ENCODE peak calls at places on chromosomes 2 and 18, in five cellular contexts. A is lung, G is A549, D is GM06990, U is ascending aorta. I is an unnamed sample.
A peak's percentile ranks its signal among the peaks of the same experiment; 100 is the strongest.

GRCh38 chr2:2507471-2507997 is 176.5 kb upstream of the MYT1L start:
- DNase-seq in A (no peak), G (no peak), D (no peak), U (no peak), I (no peak)

GRCh38 chr2:198756166-198756565 is 701.6 kb downstream of the SATB2 start:
- DNase-seq in A (no peak), G (no peak), D (no peak), U (no peak), I (no peak)

GRCh38 chr2:46722142-46722541 is 193.5 kb downstream of the MCFD2 start:
- DNase-seq in A (no peak), G (no peak), D (no peak), U (no peak), I (no peak)

GRCh38 chr2:50863218-50863617 is 168.7 kb downstream of the NRXN1 start:
- DNase-seq in A (no peak), G (no peak), D (no peak), U (no peak), I (no peak)

GRCh38 chr2:231745303-231746038 is 35.6 kb downstream of the PDE6D start:
- DNase-seq in A (no peak), G (no peak), D (no peak), U (no peak), I (no peak)

GRCh38 chr2:236894791-236895190 is 190.9 kb upstream of the COPS8 start:
- DNase-seq in A (no peak), G (no peak), D (no peak), U (no peak), I (no peak)

GRCh38 chr18:45901654-45902210 is 65.4 kb downstream of the EPG5 start:
- DNase-seq in A (no peak), G (no peak), D (no peak), U (no peak), I (no peak)

GRCh38 chr2:48943436-48943835 is 187.9 kb upstream of the LHCGR start:
- DNase-seq in A (no peak), G (no peak), D (no peak), U (no peak), I (no peak)

GRCh38 chr18:3044931-3045698 is 32.2 kb upstream of the LPIN2 start:
- DNase-seq in A (peak; percentile 70), G (peak; percentile 61), D (no peak), U (no peak), I (no peak)

GRCh38 chr2:25478736-25479135 is 137.0 kb upstream of the DNMT3A start:
- DNase-seq in A (no peak), G (no peak), D (no peak), U (no peak), I (no peak)

GRCh38 chr2:149904352-149904751 is 316.8 kb upstream of the MMADHC start:
- DNase-seq in A (no peak), G (no peak), D (no peak), U (no peak), I (no peak)

GRCh38 chr2:174025271-174026121 is 60.3 kb upstream of the SP3 start:
- DNase-seq in A (peak; percentile 68), G (no peak), D (no peak), U (peak; percentile 88), I (no peak)

GRCh38 chr2:68387408-68388350 is 22.6 kb downstream of the PLEK start:
- DNase-seq in A (no peak), G (no peak), D (peak; percentile 76), U (no peak), I (no peak)

GRCh38 chr2:69138793-69139510 is 126.0 kb downstream of the ANTXR1 start:
- DNase-seq in A (no peak), G (peak; percentile 65), D (no peak), U (peak; percentile 83), I (peak; percentile 93)

GRCh38 chr2:84781942-84782716 is 98.8 kb downstream of the TRABD2A start:
- DNase-seq in A (peak; percentile 38), G (no peak), D (no peak), U (no peak), I (peak; percentile 66)

GRCh38 chr2:232299084-232299483 is 79.5 kb upstream of the ALPP start:
- DNase-seq in A (no peak), G (no peak), D (no peak), U (no peak), I (no peak)

GRCh38 chr2:24269270-24269669 is 91.1 kb downstream of the ITSN2 start:
- DNase-seq in A (no peak), G (peak; percentile 51), D (no peak), U (no peak), I (peak; percentile 22)

GRCh38 chr2:109463891-109464290 is 149.9 kb downstream of the SEPTIN10 start:
- DNase-seq in A (no peak), G (no peak), D (no peak), U (no peak), I (no peak)

DNA sequence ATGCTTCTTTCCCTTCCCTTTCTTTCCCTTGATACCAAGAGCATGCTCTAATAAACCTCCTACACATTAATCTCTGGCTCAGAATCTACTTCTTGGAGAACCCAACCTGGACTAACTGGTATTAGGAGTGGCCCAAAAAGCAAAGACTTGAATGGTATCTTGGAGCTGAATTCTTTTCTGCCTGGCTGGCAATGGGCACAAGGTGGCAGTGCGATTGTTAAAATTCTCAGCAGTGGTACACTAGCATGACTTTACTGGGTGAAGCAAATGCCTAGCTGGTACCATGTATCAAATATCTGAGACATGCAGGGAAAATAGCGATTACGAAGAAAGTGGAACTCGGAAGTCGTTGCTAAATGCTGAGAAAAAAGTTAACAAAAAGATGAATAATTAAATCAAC is 376.1 kb downstream of the XIRP2 start:
- DNase-seq in A (no peak), G (peak; percentile 9), D (no peak), U (no peak), I (peak; percentile 35)
- TF ChIP-seq CTCF in A (no peak), G (no peak), D (peak; percentile 13), U (peak; percentile 13), I (peak; percentile 40)

GRCh38 chr2:86074811-86075210 is 30.9 kb downstream of the POLR1A start:
- DNase-seq in A (no peak), G (no peak), D (no peak), U (no peak), I (no peak)

GRCh38 chr2:86081724-86082123 is 24.0 kb downstream of the POLR1A start:
- DNase-seq in A (no peak), G (no peak), D (no peak), U (no peak), I (peak; percentile 32)

GRCh38 chr2:86082768-86083167 is 22.9 kb downstream of the POLR1A start:
- DNase-seq in A (no peak), G (no peak), D (no peak), U (no peak), I (no peak)

GRCh38 chr2:86079981-86080911 is 25.4 kb downstream of the POLR1A start:
- DNase-seq in A (peak; percentile 84), G (peak; percentile 82), D (peak; percentile 66), U (peak; percentile 89), I (peak; percentile 68)

GRCh38 chr2:86078801-86079545 is 26.7 kb downstream of the POLR1A start:
- DNase-seq in A (no peak), G (peak; percentile 69), D (no peak), U (no peak), I (peak; percentile 51)
- TF ChIP-seq CTCF in A (peak; percentile 71), G (peak; percentile 92), D (peak; percentile 70), U (peak; percentile 64), I (peak; percentile 8)

GRCh38 chr2:179261161-179261825 is 3.3 kb downstream of the SESTD1 start:
- DNase-seq in A (no peak), G (no peak), D (no peak), U (no peak), I (no peak)
- TF ChIP-seq CTCF in A (no peak), G (no peak), D (no peak), U (no peak), I (no peak)

GRCh38 chr2:218618102-218618860 is 10.6 kb downstream of the PLCD4 start:
- DNase-seq in A (no peak), G (no peak), D (no peak), U (no peak), I (peak; percentile 31)
- TF ChIP-seq CTCF in A (no peak), G (no peak), D (no peak), U (no peak), I (no peak)

GRCh38 chr2:239979243-239980023 is 45.7 kb downstream of the NDUFA10 start:
- DNase-seq in A (no peak), G (no peak), D (no peak), U (no peak), I (no peak)
- TF ChIP-seq CTCF in A (no peak), G (no peak), D (no peak), U (peak; percentile 7), I (no peak)

DNA sequence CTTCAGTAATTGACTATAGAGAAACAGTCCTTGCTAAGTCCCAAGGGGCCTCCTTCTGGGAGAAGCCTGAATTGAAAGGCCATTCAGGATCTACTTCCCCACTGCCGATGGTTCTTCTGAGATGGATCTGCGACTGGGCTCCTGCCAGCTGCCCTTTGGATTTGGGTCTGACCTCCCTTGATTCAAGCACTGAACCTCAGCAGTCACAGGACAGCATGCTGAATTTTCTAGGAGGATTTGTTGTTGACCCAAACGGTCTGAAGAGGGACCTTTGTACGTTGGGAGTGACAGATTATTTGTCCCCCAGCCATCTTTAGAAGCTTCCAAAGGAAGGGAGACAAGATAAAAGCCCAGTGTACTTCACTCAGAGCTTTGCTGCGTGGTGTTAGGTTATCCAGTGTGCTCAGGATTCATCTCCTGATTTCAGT is 67.1 kb downstream of the NXPH2 start:
- DNase-seq in A (no peak), G (no peak), D (no peak), U (no peak), I (no peak)
- TF ChIP-seq CTCF in A (no peak), G (no peak), D (no peak), U (no peak), I (no peak)

DNA sequence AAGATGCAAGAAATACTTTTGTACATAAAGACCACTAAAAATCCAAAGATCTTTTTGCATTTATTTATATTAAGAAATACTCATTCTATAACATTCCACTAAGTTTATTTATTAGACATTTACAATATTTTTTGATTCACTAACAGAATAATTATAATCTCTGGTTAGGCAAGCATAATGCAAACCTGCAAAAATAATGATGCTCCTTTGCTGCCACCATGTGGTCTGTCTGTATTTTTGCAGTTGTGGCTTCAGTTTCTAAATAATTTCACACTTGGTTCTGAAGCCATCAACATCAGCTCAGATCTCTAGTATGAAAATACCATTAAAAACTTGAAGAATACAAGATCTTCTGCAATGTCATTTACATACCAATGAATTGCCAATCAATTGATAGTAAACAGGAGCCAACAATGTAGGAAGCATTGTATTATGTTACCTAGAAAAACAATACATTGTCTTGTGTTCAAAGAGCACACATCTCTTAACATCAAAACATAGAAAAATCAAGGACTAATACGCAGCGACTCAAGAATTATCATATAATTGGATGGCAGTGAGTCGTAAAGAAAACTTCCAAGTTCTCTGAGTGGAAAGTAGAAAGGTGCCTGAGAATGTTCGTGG is 28.8 kb upstream of the WDR75 start:
- DNase-seq in A (no peak), G (peak; percentile 53), D (peak; percentile 3), U (no peak), I (peak; percentile 61)
- TF ChIP-seq CTCF in A (peak; percentile 63), G (peak; percentile 94), D (peak; percentile 64), U (peak; percentile 75), I (peak; percentile 77)

DNA sequence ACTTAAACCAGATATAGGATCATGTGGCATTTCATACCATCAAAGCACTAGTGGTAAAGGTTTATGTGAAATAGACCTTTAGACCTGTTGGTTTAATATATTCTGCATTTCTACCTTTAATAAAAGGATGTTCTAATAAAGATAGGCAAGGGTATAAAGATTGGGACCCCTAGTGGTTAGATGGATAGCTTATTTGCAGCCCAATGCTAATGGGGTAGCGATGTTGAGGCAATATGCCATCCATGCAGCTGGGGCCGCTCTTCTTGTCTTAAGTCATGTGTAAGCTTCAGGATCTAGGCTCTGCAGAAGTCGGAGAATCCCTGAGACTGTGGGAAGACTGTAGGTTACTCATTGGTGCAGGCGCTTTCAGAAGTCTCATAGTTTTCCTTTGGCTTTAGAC is 114.9 kb downstream of the ICOS start:
- DNase-seq in A (no peak), G (peak; percentile 8), D (no peak), U (no peak), I (peak; percentile 8)
- TF ChIP-seq CTCF in A (no peak), G (no peak), D (peak; percentile 52), U (no peak), I (peak; percentile 15)